ENCODE peak calls at places on chromosomes 11 and 22, in six cellular contexts. One of them, this sample, is unnamed. For H3K9me3, the result is how much of the 10 kb centered on the place peaks cover.

GRCh38 chr22:20852076-20852475 is 6.5 kb downstream of the PI4KA start:
- DNase-seq in lower lobe of right lung: no peak
- DNase-seq in uterus: no peak
- DNase-seq in CD8-positive, alpha-beta memory T cell: no peak
- DNase-seq in IMR-90: no peak
- DNase-seq in cardiac muscle cell: no peak
- DNase-seq in this sample: no peak

GRCh38 chr22:23471698-23472097 is 108.4 kb downstream of the IGLL1 start:
- DNase-seq in lower lobe of right lung: no peak
- DNase-seq in uterus: no peak
- DNase-seq in CD8-positive, alpha-beta memory T cell: no peak
- DNase-seq in IMR-90: no peak
- DNase-seq in cardiac muscle cell: no peak
- DNase-seq in this sample: no peak

GRCh38 chr11:1375161-1375954 is 14.4 kb upstream of the BRSK2 start:
- DNase-seq in lower lobe of right lung: no peak
- DNase-seq in uterus: no peak
- DNase-seq in CD8-positive, alpha-beta memory T cell: peak
- DNase-seq in IMR-90: no peak
- DNase-seq in cardiac muscle cell: no peak
- DNase-seq in this sample: no peak

GRCh38 chr22:23784215-23784732 is 2.5 kb upstream of the SMARCB1 start:
- DNase-seq in lower lobe of right lung: no peak
- DNase-seq in uterus: no peak
- DNase-seq in CD8-positive, alpha-beta memory T cell: no peak
- DNase-seq in IMR-90: peak
- DNase-seq in cardiac muscle cell: no peak
- DNase-seq in this sample: no peak

GRCh38 chr11:86355256-86355655 is 19.4 kb upstream of the CCDC81 start:
- DNase-seq in lower lobe of right lung: no peak
- DNase-seq in uterus: no peak
- DNase-seq in CD8-positive, alpha-beta memory T cell: no peak
- DNase-seq in IMR-90: no peak
- DNase-seq in cardiac muscle cell: no peak
- DNase-seq in this sample: no peak

GRCh38 chr22:36026741-36027140 is 1.9 kb downstream of the RBFOX2 start:
- DNase-seq in lower lobe of right lung: no peak
- DNase-seq in uterus: no peak
- DNase-seq in CD8-positive, alpha-beta memory T cell: no peak
- DNase-seq in IMR-90: peak
- DNase-seq in cardiac muscle cell: peak
- DNase-seq in this sample: no peak

GRCh38 chr22:31944700-31945477 is 554 bp downstream of the YWHAH start:
- DNase-seq in lower lobe of right lung: peak
- DNase-seq in uterus: no peak
- DNase-seq in CD8-positive, alpha-beta memory T cell: peak
- DNase-seq in IMR-90: no peak
- DNase-seq in cardiac muscle cell: peak
- DNase-seq in this sample: no peak

GRCh38 chr11:69644071-69644961 is 3.4 kb downstream of the CCND1 start:
- DNase-seq in lower lobe of right lung: peak
- DNase-seq in uterus: peak
- DNase-seq in CD8-positive, alpha-beta memory T cell: no peak
- DNase-seq in IMR-90: peak
- DNase-seq in cardiac muscle cell: peak
- DNase-seq in this sample: no peak

GRCh38 chr22:28333106-28333505 is 346.5 kb downstream of the TTC28 start:
- DNase-seq in lower lobe of right lung: no peak
- DNase-seq in uterus: no peak
- DNase-seq in CD8-positive, alpha-beta memory T cell: no peak
- DNase-seq in IMR-90: no peak
- DNase-seq in cardiac muscle cell: no peak
- DNase-seq in this sample: no peak

GRCh38 chr11:9748361-9748970 is 84.6 kb downstream of the SWAP70 start:
- DNase-seq in lower lobe of right lung: peak
- DNase-seq in uterus: no peak
- DNase-seq in CD8-positive, alpha-beta memory T cell: peak
- DNase-seq in IMR-90: peak
- DNase-seq in cardiac muscle cell: peak
- DNase-seq in this sample: no peak

GRCh38 chr11:16632295-16633200 is 105.9 kb upstream of the C11orf58 start:
- DNase-seq in lower lobe of right lung: no peak
- DNase-seq in uterus: no peak
- DNase-seq in CD8-positive, alpha-beta memory T cell: no peak
- DNase-seq in IMR-90: peak
- DNase-seq in cardiac muscle cell: peak
- DNase-seq in this sample: no peak

GRCh38 chr11:3824714-3825472 is 15.9 kb downstream of the RHOG start:
- DNase-seq in lower lobe of right lung: peak
- DNase-seq in uterus: no peak
- DNase-seq in CD8-positive, alpha-beta memory T cell: peak
- DNase-seq in IMR-90: no peak
- DNase-seq in cardiac muscle cell: peak
- DNase-seq in this sample: no peak

GRCh38 chr11:38307455-38307854 is 1709.4 kb upstream of the RAG2 start:
- DNase-seq in lower lobe of right lung: no peak
- DNase-seq in uterus: no peak
- DNase-seq in CD8-positive, alpha-beta memory T cell: no peak
- DNase-seq in IMR-90: no peak
- DNase-seq in cardiac muscle cell: no peak
- DNase-seq in this sample: no peak

GRCh38 chr11:10824888-10825287 is 16.2 kb upstream of the EIF4G2 start:
- DNase-seq in lower lobe of right lung: no peak
- DNase-seq in uterus: no peak
- DNase-seq in CD8-positive, alpha-beta memory T cell: no peak
- DNase-seq in IMR-90: no peak
- DNase-seq in cardiac muscle cell: no peak
- DNase-seq in this sample: no peak

GRCh38 chr11:132158696-132159095 is 788.3 kb downstream of the NTM start:
- DNase-seq in lower lobe of right lung: no peak
- DNase-seq in uterus: no peak
- DNase-seq in CD8-positive, alpha-beta memory T cell: no peak
- DNase-seq in IMR-90: peak
- DNase-seq in cardiac muscle cell: no peak
- DNase-seq in this sample: no peak

GRCh38 chr11:115481528-115481927 is 22.7 kb downstream of the CADM1 start:
- DNase-seq in lower lobe of right lung: no peak
- DNase-seq in uterus: no peak
- DNase-seq in CD8-positive, alpha-beta memory T cell: no peak
- DNase-seq in IMR-90: no peak
- DNase-seq in cardiac muscle cell: no peak
- DNase-seq in this sample: no peak

GRCh38 chr11:129117595-129118350 is 74.4 kb downstream of the ARHGAP32 start:
- DNase-seq in lower lobe of right lung: no peak
- DNase-seq in uterus: peak
- DNase-seq in CD8-positive, alpha-beta memory T cell: peak
- DNase-seq in IMR-90: peak
- DNase-seq in cardiac muscle cell: peak
- DNase-seq in this sample: no peak

GRCh38 chr22:24947383-24947782 is 889 bp upstream of the LHFPL7 start:
- DNase-seq in lower lobe of right lung: no peak
- DNase-seq in uterus: no peak
- DNase-seq in CD8-positive, alpha-beta memory T cell: no peak
- DNase-seq in IMR-90: no peak
- DNase-seq in cardiac muscle cell: no peak
- DNase-seq in this sample: no peak

GRCh38 chr11:11567862-11568650 is 53.7 kb downstream of the GALNT18 start:
- DNase-seq in lower lobe of right lung: no peak
- DNase-seq in uterus: peak
- DNase-seq in CD8-positive, alpha-beta memory T cell: no peak
- DNase-seq in IMR-90: peak
- DNase-seq in cardiac muscle cell: no peak
- DNase-seq in this sample: no peak

GRCh38 chr22:17237031-17237668 is 17.9 kb upstream of the ADA2 start:
- DNase-seq in lower lobe of right lung: peak
- DNase-seq in uterus: no peak
- DNase-seq in CD8-positive, alpha-beta memory T cell: no peak
- DNase-seq in IMR-90: no peak
- DNase-seq in cardiac muscle cell: no peak
- DNase-seq in this sample: no peak

GRCh38 chr22:31346733-31347250 is 646 bp upstream of the PATZ1 start:
- DNase-seq in lower lobe of right lung: peak
- DNase-seq in uterus: peak
- DNase-seq in CD8-positive, alpha-beta memory T cell: peak
- DNase-seq in IMR-90: peak
- DNase-seq in cardiac muscle cell: peak
- DNase-seq in this sample: no peak

GRCh38 chr11:118427707-118428106 is 8.6 kb upstream of the KMT2A start:
- DNase-seq in lower lobe of right lung: no peak
- DNase-seq in uterus: no peak
- DNase-seq in CD8-positive, alpha-beta memory T cell: no peak
- DNase-seq in IMR-90: no peak
- DNase-seq in cardiac muscle cell: no peak
- DNase-seq in this sample: no peak
- H3K9me3 ChIP-seq in lower lobe of right lung: under half
- H3K9me3 ChIP-seq in uterus: under half
- H3K9me3 ChIP-seq in CD8-positive, alpha-beta memory T cell: under half
- H3K9me3 ChIP-seq in IMR-90: under half
- H3K9me3 ChIP-seq in cardiac muscle cell: under half
- H3K9me3 ChIP-seq in this sample: under half

GRCh38 chr11:44268073-44268806 is 41.7 kb downstream of the ALX4 start:
- DNase-seq in lower lobe of right lung: no peak
- DNase-seq in uterus: no peak
- DNase-seq in CD8-positive, alpha-beta memory T cell: no peak
- DNase-seq in IMR-90: no peak
- DNase-seq in cardiac muscle cell: peak
- DNase-seq in this sample: no peak

GRCh38 chr11:44268807-44269080 is 41.2 kb downstream of the ALX4 start:
- DNase-seq in lower lobe of right lung: no peak
- DNase-seq in uterus: no peak
- DNase-seq in CD8-positive, alpha-beta memory T cell: no peak
- DNase-seq in IMR-90: no peak
- DNase-seq in cardiac muscle cell: no peak
- DNase-seq in this sample: no peak

GRCh38 chr11:44270403-44271192 is 39.3 kb downstream of the ALX4 start:
- DNase-seq in lower lobe of right lung: no peak
- DNase-seq in uterus: no peak
- DNase-seq in CD8-positive, alpha-beta memory T cell: no peak
- DNase-seq in IMR-90: no peak
- DNase-seq in cardiac muscle cell: peak
- DNase-seq in this sample: no peak

GRCh38 chr11:44269369-44270351 is 40.3 kb downstream of the ALX4 start:
- DNase-seq in lower lobe of right lung: no peak
- DNase-seq in uterus: peak
- DNase-seq in CD8-positive, alpha-beta memory T cell: no peak
- DNase-seq in IMR-90: peak
- DNase-seq in cardiac muscle cell: peak
- DNase-seq in this sample: no peak

DNA sequence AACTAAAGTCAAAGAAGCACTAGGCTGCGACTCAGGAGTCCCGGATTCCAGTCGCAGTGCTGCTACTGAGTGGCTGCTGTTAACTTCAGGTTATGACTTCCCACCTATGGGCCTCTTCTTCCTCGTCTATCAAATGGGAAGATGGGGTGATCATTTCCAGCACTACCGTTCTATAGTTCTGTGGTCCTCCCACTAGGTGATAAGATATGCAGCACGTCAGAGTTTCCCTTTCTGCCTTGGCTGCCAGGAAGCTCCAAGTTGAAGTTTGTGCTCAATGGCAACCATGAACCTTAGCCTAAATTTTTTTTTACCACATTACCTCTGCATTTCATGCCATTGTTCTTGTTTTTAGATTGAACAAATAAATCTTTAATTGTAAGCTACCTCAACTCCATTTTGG is 38.7 kb downstream of the ALX4 start:
- DNase-seq in lower lobe of right lung: no peak
- DNase-seq in uterus: no peak
- DNase-seq in CD8-positive, alpha-beta memory T cell: no peak
- DNase-seq in IMR-90: no peak
- DNase-seq in cardiac muscle cell: no peak
- DNase-seq in this sample: no peak
- H3K9me3 ChIP-seq in lower lobe of right lung: under half
- H3K9me3 ChIP-seq in uterus: under half
- H3K9me3 ChIP-seq in CD8-positive, alpha-beta memory T cell: under half
- H3K9me3 ChIP-seq in IMR-90: under half
- H3K9me3 ChIP-seq in cardiac muscle cell: under half
- H3K9me3 ChIP-seq in this sample: under half

GRCh38 chr11:133519560-133519959 is 12.7 kb downstream of the OPCML start:
- DNase-seq in lower lobe of right lung: no peak
- DNase-seq in uterus: no peak
- DNase-seq in CD8-positive, alpha-beta memory T cell: no peak
- DNase-seq in IMR-90: no peak
- DNase-seq in cardiac muscle cell: no peak
- DNase-seq in this sample: no peak

GRCh38 chr11:133518702-133519264 is 13.5 kb downstream of the OPCML start:
- DNase-seq in lower lobe of right lung: no peak
- DNase-seq in uterus: no peak
- DNase-seq in CD8-positive, alpha-beta memory T cell: no peak
- DNase-seq in IMR-90: no peak
- DNase-seq in cardiac muscle cell: no peak
- DNase-seq in this sample: no peak

GRCh38 chr11:133516845-133517244 is 15.5 kb downstream of the OPCML start:
- DNase-seq in lower lobe of right lung: no peak
- DNase-seq in uterus: no peak
- DNase-seq in CD8-positive, alpha-beta memory T cell: no peak
- DNase-seq in IMR-90: no peak
- DNase-seq in cardiac muscle cell: no peak
- DNase-seq in this sample: no peak

GRCh38 chr11:133509924-133510697 is 22.2 kb downstream of the OPCML start:
- DNase-seq in lower lobe of right lung: no peak
- DNase-seq in uterus: no peak
- DNase-seq in CD8-positive, alpha-beta memory T cell: no peak
- DNase-seq in IMR-90: no peak
- DNase-seq in cardiac muscle cell: no peak
- DNase-seq in this sample: no peak

GRCh38 chr11:133515075-133515474 is 17.2 kb downstream of the OPCML start:
- DNase-seq in lower lobe of right lung: no peak
- DNase-seq in uterus: no peak
- DNase-seq in CD8-positive, alpha-beta memory T cell: no peak
- DNase-seq in IMR-90: no peak
- DNase-seq in cardiac muscle cell: no peak
- DNase-seq in this sample: no peak
- H3K9me3 ChIP-seq in lower lobe of right lung: under half
- H3K9me3 ChIP-seq in uterus: under half
- H3K9me3 ChIP-seq in CD8-positive, alpha-beta memory T cell: under half
- H3K9me3 ChIP-seq in IMR-90: under half
- H3K9me3 ChIP-seq in cardiac muscle cell: under half
- H3K9me3 ChIP-seq in this sample: under half

GRCh38 chr22:47205081-47205491 is 442.6 kb downstream of the TBC1D22A start:
- DNase-seq in lower lobe of right lung: no peak
- DNase-seq in uterus: no peak
- DNase-seq in CD8-positive, alpha-beta memory T cell: no peak
- DNase-seq in IMR-90: no peak
- DNase-seq in cardiac muscle cell: no peak
- DNase-seq in this sample: no peak

GRCh38 chr22:47203554-47203991 is 441.1 kb downstream of the TBC1D22A start:
- DNase-seq in lower lobe of right lung: no peak
- DNase-seq in uterus: no peak
- DNase-seq in CD8-positive, alpha-beta memory T cell: peak
- DNase-seq in IMR-90: no peak
- DNase-seq in cardiac muscle cell: no peak
- DNase-seq in this sample: no peak

GRCh38 chr22:47202819-47203553 is 440.5 kb downstream of the TBC1D22A start:
- DNase-seq in lower lobe of right lung: no peak
- DNase-seq in uterus: no peak
- DNase-seq in CD8-positive, alpha-beta memory T cell: no peak
- DNase-seq in IMR-90: no peak
- DNase-seq in cardiac muscle cell: no peak
- DNase-seq in this sample: no peak

GRCh38 chr22:47205562-47205961 is 443.1 kb downstream of the TBC1D22A start:
- DNase-seq in lower lobe of right lung: no peak
- DNase-seq in uterus: no peak
- DNase-seq in CD8-positive, alpha-beta memory T cell: peak
- DNase-seq in IMR-90: no peak
- DNase-seq in cardiac muscle cell: no peak
- DNase-seq in this sample: no peak

GRCh38 chr22:47204002-47204979 is 441.8 kb downstream of the TBC1D22A start:
- DNase-seq in lower lobe of right lung: no peak
- DNase-seq in uterus: no peak
- DNase-seq in CD8-positive, alpha-beta memory T cell: peak
- DNase-seq in IMR-90: no peak
- DNase-seq in cardiac muscle cell: peak
- DNase-seq in this sample: no peak
- H3K9me3 ChIP-seq in lower lobe of right lung: under half
- H3K9me3 ChIP-seq in uterus: under half
- H3K9me3 ChIP-seq in CD8-positive, alpha-beta memory T cell: under half
- H3K9me3 ChIP-seq in IMR-90: under half
- H3K9me3 ChIP-seq in cardiac muscle cell: under half
- H3K9me3 ChIP-seq in this sample: under half

This sample was measured in esophagus squamous epithelium.